ENCODE peak calls at places on chromosomes 13 and 19, in nine cellular contexts. L is brain microvascular endothelial cell, K is esophagus muscularis mucosa, N is AG04450, M is cardiac muscle cell, Q is heart left ventricle, J is osteoblast, F is OCI-LY7, D is lung. B is an unnamed sample.

GRCh38 chr19:7254590-7254989 is 39.6 kb downstream of the INSR start:
- DNase-seq in D (no peak), Q (no peak), K (no peak), J (no peak), N (no peak), M (no peak), L (no peak), F (no peak), B (no peak)

GRCh38 chr13:44263920-44264610 is 109.6 kb upstream of the SERP2 start:
- DNase-seq in J (no peak), N (no peak), F (no peak), M (no peak), D (no peak), K (no peak), Q (no peak), L (peak; percentile 43), B (no peak)

GRCh38 chr13:34357435-34358232 is 539.7 kb downstream of the RFC3 start:
- DNase-seq in F (no peak), M (no peak), N (peak; percentile 10), L (peak; percentile 74), Q (no peak), J (peak; percentile 89), D (no peak), K (peak; percentile 64), B (peak; percentile 9)

GRCh38 chr13:20997301-20998061 is 63.9 kb downstream of the LATS2 start:
- DNase-seq in L (peak; percentile 83), K (no peak), M (no peak), J (peak; percentile 97), D (no peak), N (peak; percentile 88), Q (peak; percentile 59), F (no peak), B (no peak)

GRCh38 chr13:30346159-30346788 is 38.9 kb upstream of the KATNAL1 start:
- DNase-seq in N (no peak), J (no peak), K (no peak), D (no peak), Q (no peak), F (no peak), L (no peak), M (no peak), B (no peak)

GRCh38 chr19:41944336-41944735 is 14.8 kb downstream of the RABAC1 start:
- DNase-seq in L (no peak), M (no peak), K (no peak), F (peak; percentile 62), D (no peak), Q (no peak), J (no peak), N (no peak), B (no peak)

GRCh38 chr19:48595833-48596232 is 10.7 kb upstream of the SPACA4 start:
- DNase-seq in M (no peak), L (no peak), F (no peak), D (no peak), J (peak; percentile 49), Q (no peak), K (no peak), N (no peak), B (no peak)

GRCh38 chr13:54394908-54395307 is 1366.3 kb downstream of the OLFM4 start:
- DNase-seq in F (no peak), K (no peak), N (no peak), Q (no peak), J (no peak), L (no peak), D (no peak), M (no peak), B (no peak)

GRCh38 chr13:87677043-87677333 is 5.8 kb downstream of the SLITRK5 start:
- DNase-seq in L (no peak), M (no peak), D (no peak), J (peak; percentile 30), N (no peak), K (no peak), Q (no peak), F (no peak), B (no peak)

GRCh38 chr19:2503521-2504109 is 27.7 kb downstream of the GADD45B start:
- DNase-seq in N (no peak), L (peak; percentile 75), F (no peak), D (no peak), J (peak; percentile 94), K (no peak), M (peak; percentile 45), Q (no peak), B (no peak)

GRCh38 chr13:38346764-38347163 is 2.9 kb upstream of the UFM1 start:
- DNase-seq in F (no peak), M (no peak), D (no peak), J (no peak), K (no peak), N (no peak), Q (no peak), L (no peak), B (no peak)

GRCh38 chr13:38348890-38349289 is 761 bp upstream of the UFM1 start:
- DNase-seq in D (no peak), J (peak; percentile 56), Q (no peak), N (no peak), F (no peak), L (peak; percentile 16), M (peak; percentile 1), K (no peak), B (no peak)

GRCh38 chr13:38349386-38350113 is at the start of gene UFM1:
- DNase-seq in D (peak; percentile 93), Q (peak; percentile 95), L (peak; percentile 92), N (peak; percentile 90), K (peak; percentile 96), J (peak; percentile 87), F (peak; percentile 94), M (peak; percentile 94), B (peak; percentile 80)

GRCh38 chr13:38355595-38356120 is 6.0 kb downstream of the UFM1 start:
- DNase-seq in M (no peak), D (no peak), Q (no peak), F (no peak), K (no peak), J (no peak), L (no peak), N (no peak), B (no peak)

DNA sequence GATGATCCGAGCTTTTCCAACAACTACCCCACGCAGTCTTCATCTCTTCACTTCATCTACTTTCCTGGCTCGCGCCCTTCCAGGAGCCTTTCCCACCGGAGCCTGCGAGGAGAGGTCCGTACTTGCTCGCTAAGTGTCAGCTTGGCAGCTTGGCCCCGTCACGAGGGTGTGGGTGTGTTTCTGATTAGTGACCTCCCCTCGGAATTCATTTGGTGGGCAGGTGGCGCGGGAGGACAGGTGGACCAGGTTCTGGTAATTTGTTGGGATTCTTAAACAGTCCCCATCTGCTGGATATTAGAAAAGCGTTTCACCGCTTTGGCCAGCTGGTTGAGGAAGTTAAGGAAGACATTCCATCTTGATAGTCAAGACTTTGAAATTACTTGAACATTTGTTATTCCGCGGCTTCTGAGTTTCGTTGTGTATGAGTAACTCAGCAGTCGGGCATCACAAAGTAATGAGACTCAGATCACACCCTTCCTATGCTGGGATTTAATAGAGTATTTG is 515 bp downstream of the UFM1 start:
- DNase-seq in L (peak; percentile 50), J (peak; percentile 62), N (no peak), Q (peak; percentile 72), K (no peak), M (peak; percentile 50), D (peak; percentile 77), F (peak; percentile 41), B (peak; percentile 37)
- H3K27ac ChIP-seq in L (peak overlapping the region; percentile 97), J (peak overlapping the region; percentile 98), N (peak overlapping the region; percentile 95), Q (peak overlapping the region; percentile 90), K (peak overlapping the region; percentile 88), M (peak overlapping the region; percentile 97), D (peak overlapping the region; percentile 95), F (peak overlapping the region; percentile 56), B (peak overlapping the region; percentile 86)

GRCh38 chr19:17292301-17293074 is 10.7 kb downstream of the ABHD8 start:
- DNase-seq in K (peak; percentile 92), M (peak; percentile 84), D (peak; percentile 68), L (peak; percentile 88), J (peak; percentile 100), Q (peak; percentile 68), F (peak; percentile 87), N (peak; percentile 59), B (peak; percentile 48)
- H3K27ac ChIP-seq in K (peak overlapping the region; percentile 81), M (peak overlapping the region; percentile 78), D (peak overlapping the region; percentile 62), L (no peak overlapping the region), J (peak overlapping the region; percentile 41), Q (no peak overlapping the region), F (peak overlapping the region; percentile 63), N (peak overlapping the region; percentile 81), B (no peak overlapping the region)

GRCh38 chr19:18683955-18684641 is 618 bp downstream of the CRTC1 start:
- DNase-seq in J (peak; percentile 59), F (no peak), N (no peak), Q (no peak), K (no peak), L (no peak), D (no peak), M (no peak), B (no peak)

GRCh38 chr19:18685597-18686164 is 2.2 kb downstream of the CRTC1 start:
- DNase-seq in L (no peak), F (no peak), M (no peak), Q (no peak), J (peak; percentile 75), D (no peak), K (no peak), N (no peak), B (no peak)

GRCh38 chr19:18684642-18684993 is 1.1 kb downstream of the CRTC1 start:
- DNase-seq in L (no peak), K (no peak), N (no peak), Q (no peak), D (no peak), J (peak; percentile 55), M (no peak), F (no peak), B (no peak)

GRCh38 chr19:18682807-18683108 is 722 bp upstream of the CRTC1 start:
- DNase-seq in Q (no peak), N (no peak), M (no peak), L (no peak), D (no peak), K (no peak), F (no peak), J (peak; percentile 77), B (no peak)

DNA sequence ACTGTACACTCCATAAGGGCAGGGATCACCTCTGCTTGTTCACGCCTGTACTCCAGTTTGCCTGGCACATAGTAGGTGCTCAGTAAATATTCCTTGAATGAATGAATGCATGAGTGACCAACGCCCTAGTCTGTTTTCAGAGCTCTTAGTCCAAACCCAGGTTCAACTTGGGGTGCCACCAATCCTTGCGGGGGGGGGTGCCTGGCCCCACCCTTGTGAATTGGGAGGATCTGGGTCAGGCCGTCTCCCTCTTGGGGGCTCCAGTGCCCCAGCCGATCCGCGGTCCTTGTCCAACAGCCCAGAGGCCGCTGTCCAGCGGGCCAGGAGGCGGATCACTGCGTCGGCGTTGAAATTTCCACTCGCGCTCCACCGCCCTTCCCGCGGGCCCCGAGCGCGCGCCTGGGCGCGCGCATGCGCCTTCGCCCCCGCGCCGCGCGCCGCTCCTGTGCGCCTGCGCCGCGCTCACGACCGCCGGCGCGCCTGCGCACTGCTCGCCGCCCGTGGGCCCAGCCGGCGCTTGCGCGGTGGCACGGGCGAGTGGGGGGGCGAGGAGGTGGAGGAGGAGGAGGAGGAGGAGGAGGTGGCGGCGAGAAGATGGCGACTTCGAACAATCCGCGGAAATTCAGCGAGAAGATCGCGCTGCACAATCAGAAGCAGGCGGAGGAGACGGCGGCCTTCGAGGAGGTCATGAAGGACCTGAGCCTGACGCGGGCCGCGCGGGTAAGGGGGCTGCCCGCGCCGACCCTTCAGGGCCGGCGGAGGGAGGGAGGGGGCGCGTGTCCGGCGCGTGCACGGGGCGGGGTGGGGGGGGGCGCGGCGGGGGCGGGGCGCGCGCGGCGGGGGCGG is at the start of gene CRTC1:
- DNase-seq in M (peak; percentile 93), D (peak; percentile 91), N (peak; percentile 54), K (no peak), F (peak; percentile 92), L (peak; percentile 69), J (peak; percentile 100), Q (peak; percentile 93), B (peak; percentile 92)
- H3K27ac ChIP-seq in M (peak within 1 kb of the TSS; percentile 72), D (peak within 1 kb of the TSS; percentile 85), N (peak within 1 kb of the TSS; percentile 21), K (peak within 1 kb of the TSS; percentile 84), F (peak within 1 kb of the TSS; percentile 35), L (peak within 1 kb of the TSS; percentile 54), J (peak within 1 kb of the TSS; percentile 48), Q (peak within 1 kb of the TSS; percentile 90), B (peak within 1 kb of the TSS; percentile 92)

GRCh38 chr19:38650180-38650775 is 2.8 kb downstream of the ACTN4 start:
- DNase-seq in K (no peak), J (peak; percentile 68), Q (peak; percentile 38), M (no peak), D (no peak), N (no peak), L (no peak), F (no peak), B (peak; percentile 28)
- H3K27ac ChIP-seq in K (peak overlapping the region; percentile 99), J (peak overlapping the region; percentile 98), Q (peak overlapping the region; percentile 96), M (peak overlapping the region; percentile 96), D (peak overlapping the region; percentile 85), N (peak overlapping the region; percentile 69), L (peak overlapping the region; percentile 73), F (no peak overlapping the region), B (peak overlapping the region; percentile 80)

B was measured in WERI-Rb-1.